ENCODE peak calls at places on chromosome 20, in four cellular contexts. One of them, this sample, is unnamed.

GRCh38 chr20:25686081-25687077 is 10.3 kb downstream of the ZNF337 start:
- DNase-seq in brain microvascular endothelial cell: no peak
- DNase-seq in BE2C: no peak
- DNase-seq in IMR-90: no peak
- DNase-seq in this sample: no peak

GRCh38 chr20:37327748-37328147 is 18.2 kb upstream of the SRC start:
- DNase-seq in IMR-90: peak
- DNase-seq in BE2C: no peak
- DNase-seq in brain microvascular endothelial cell: no peak
- DNase-seq in this sample: peak

GRCh38 chr20:62676976-62677375 is 31.7 kb upstream of the NTSR1 start:
- DNase-seq in BE2C: no peak
- DNase-seq in brain microvascular endothelial cell: no peak
- DNase-seq in IMR-90: no peak
- DNase-seq in this sample: no peak

GRCh38 chr20:47317127-47317895 is 39.2 kb downstream of the ZMYND8 start:
- DNase-seq in brain microvascular endothelial cell: peak
- DNase-seq in BE2C: no peak
- DNase-seq in IMR-90: peak
- DNase-seq in this sample: peak

GRCh38 chr20:25399038-25399430 is 8.4 kb upstream of the ABHD12 start:
- DNase-seq in BE2C: peak
- DNase-seq in IMR-90: peak
- DNase-seq in brain microvascular endothelial cell: peak
- DNase-seq in this sample: peak

GRCh38 chr20:50561379-50562078 is 51.3 kb downstream of the PTPN1 start:
- DNase-seq in BE2C: no peak
- DNase-seq in brain microvascular endothelial cell: peak
- DNase-seq in IMR-90: peak
- DNase-seq in this sample: peak

GRCh38 chr20:58007947-58008346 is 220.5 kb downstream of the ANKRD60 start:
- DNase-seq in BE2C: no peak
- DNase-seq in IMR-90: no peak
- DNase-seq in brain microvascular endothelial cell: no peak
- DNase-seq in this sample: no peak

GRCh38 chr20:9912858-9913434 is 74.1 kb upstream of the PAK5 start:
- DNase-seq in IMR-90: peak
- DNase-seq in brain microvascular endothelial cell: peak
- DNase-seq in BE2C: peak
- DNase-seq in this sample: peak

GRCh38 chr20:19024296-19025035 is 188.0 kb upstream of the SLC24A3 start:
- DNase-seq in IMR-90: no peak
- DNase-seq in BE2C: no peak
- DNase-seq in brain microvascular endothelial cell: no peak
- DNase-seq in this sample: no peak

GRCh38 chr20:19492937-19493336 is 265.1 kb upstream of the RIN2 start:
- DNase-seq in brain microvascular endothelial cell: no peak
- DNase-seq in BE2C: no peak
- DNase-seq in IMR-90: no peak
- DNase-seq in this sample: no peak

GRCh38 chr20:64073476-64074183 is 5.7 kb downstream of the RGS19 start:
- DNase-seq in brain microvascular endothelial cell: no peak
- DNase-seq in BE2C: no peak
- DNase-seq in IMR-90: no peak
- DNase-seq in this sample: no peak

GRCh38 chr20:43936805-43937204 is 22.2 kb downstream of the TOX2 start:
- DNase-seq in BE2C: no peak
- DNase-seq in brain microvascular endothelial cell: no peak
- DNase-seq in IMR-90: no peak
- DNase-seq in this sample: no peak

GRCh38 chr20:54438166-54438565 is 37.2 kb upstream of the DOK5 start:
- DNase-seq in BE2C: no peak
- DNase-seq in IMR-90: no peak
- DNase-seq in brain microvascular endothelial cell: no peak
- DNase-seq in this sample: no peak

GRCh38 chr20:45138451-45139300 is 14.4 kb upstream of the WFDC12 start:
- DNase-seq in BE2C: peak
- DNase-seq in brain microvascular endothelial cell: no peak
- DNase-seq in IMR-90: no peak
- DNase-seq in this sample: peak

GRCh38 chr20:38172344-38172743 is 7.3 kb upstream of the TGM2 start:
- DNase-seq in IMR-90: peak
- DNase-seq in BE2C: no peak
- DNase-seq in brain microvascular endothelial cell: peak
- DNase-seq in this sample: peak

GRCh38 chr20:433300-433975 is 25.3 kb downstream of the RBCK1 start:
- DNase-seq in BE2C: no peak
- DNase-seq in IMR-90: no peak
- DNase-seq in brain microvascular endothelial cell: no peak
- DNase-seq in this sample: no peak

GRCh38 chr20:36311141-36311853 is 5.2 kb downstream of the DLGAP4 start:
- DNase-seq in brain microvascular endothelial cell: no peak
- DNase-seq in BE2C: no peak
- DNase-seq in IMR-90: no peak
- DNase-seq in this sample: peak

GRCh38 chr20:41364967-41365765 is 1.5 kb downstream of the EMILIN3 start:
- DNase-seq in brain microvascular endothelial cell: no peak
- DNase-seq in BE2C: no peak
- DNase-seq in IMR-90: no peak
- DNase-seq in this sample: no peak

GRCh38 chr20:45017281-45017680 is 51.0 kb downstream of the STK4 start:
- DNase-seq in BE2C: no peak
- DNase-seq in IMR-90: no peak
- DNase-seq in brain microvascular endothelial cell: no peak
- DNase-seq in this sample: no peak

GRCh38 chr20:822651-823325 is 10.7 kb upstream of the FAM110A start:
- DNase-seq in IMR-90: no peak
- DNase-seq in BE2C: no peak
- DNase-seq in brain microvascular endothelial cell: no peak
- DNase-seq in this sample: no peak

GRCh38 chr20:24236963-24237362 is 232.5 kb upstream of the SYNDIG1 start:
- DNase-seq in IMR-90: no peak
- DNase-seq in BE2C: no peak
- DNase-seq in brain microvascular endothelial cell: no peak
- DNase-seq in this sample: no peak

GRCh38 chr20:53487453-53487852 is 106.2 kb downstream of the ZNF217 start:
- DNase-seq in IMR-90: no peak
- DNase-seq in brain microvascular endothelial cell: no peak
- DNase-seq in BE2C: no peak
- DNase-seq in this sample: no peak

GRCh38 chr20:34891166-34892062 is 15.0 kb downstream of the ACSS2 start:
- DNase-seq in BE2C: no peak
- DNase-seq in IMR-90: peak
- DNase-seq in brain microvascular endothelial cell: peak
- DNase-seq in this sample: peak

GRCh38 chr20:58795923-58796245 is 54.8 kb downstream of the GNAS-AS1 start:
- DNase-seq in BE2C: no peak
- DNase-seq in brain microvascular endothelial cell: no peak
- DNase-seq in IMR-90: no peak
- DNase-seq in this sample: no peak

GRCh38 chr20:50043573-50044352 is 61.0 kb downstream of the SNAI1 start:
- DNase-seq in IMR-90: no peak
- DNase-seq in BE2C: no peak
- DNase-seq in brain microvascular endothelial cell: no peak
- DNase-seq in this sample: no peak

GRCh38 chr20:11041396-11041795 is 367.6 kb upstream of the JAG1 start:
- DNase-seq in BE2C: no peak
- DNase-seq in brain microvascular endothelial cell: no peak
- DNase-seq in IMR-90: peak
- DNase-seq in this sample: peak

GRCh38 chr20:58084566-58084965 is 143.9 kb downstream of the ANKRD60 start:
- DNase-seq in brain microvascular endothelial cell: no peak
- DNase-seq in IMR-90: no peak
- DNase-seq in BE2C: no peak
- DNase-seq in this sample: no peak

GRCh38 chr20:62405108-62405980 is 1.7 kb downstream of the CABLES2 start:
- DNase-seq in IMR-90: peak
- DNase-seq in BE2C: peak
- DNase-seq in brain microvascular endothelial cell: peak
- DNase-seq in this sample: peak

GRCh38 chr20:64247312-64247627 is 8.3 kb upstream of the PCMTD2 start:
- DNase-seq in brain microvascular endothelial cell: no peak
- DNase-seq in BE2C: no peak
- DNase-seq in IMR-90: no peak
- DNase-seq in this sample: no peak

GRCh38 chr20:35697696-35698297 is 1.4 kb downstream of the NFS1 start:
- DNase-seq in brain microvascular endothelial cell: no peak
- DNase-seq in IMR-90: no peak
- DNase-seq in BE2C: no peak
- DNase-seq in this sample: no peak

GRCh38 chr20:40470313-40471260 is 218.4 kb downstream of the MAFB start:
- DNase-seq in IMR-90: no peak
- DNase-seq in brain microvascular endothelial cell: no peak
- DNase-seq in BE2C: no peak
- DNase-seq in this sample: no peak

GRCh38 chr20:13857961-13858360 is 73.1 kb downstream of the NDUFAF5 start:
- DNase-seq in brain microvascular endothelial cell: no peak
- DNase-seq in BE2C: no peak
- DNase-seq in IMR-90: no peak
- DNase-seq in this sample: no peak

GRCh38 chr20:14264869-14265268 is 72.5 kb downstream of the FLRT3 start:
- DNase-seq in brain microvascular endothelial cell: peak
- DNase-seq in IMR-90: peak
- DNase-seq in BE2C: no peak
- DNase-seq in this sample: peak

GRCh38 chr20:23029324-23029723 is 5.8 kb upstream of the SSTR4 start:
- DNase-seq in IMR-90: no peak
- DNase-seq in brain microvascular endothelial cell: no peak
- DNase-seq in BE2C: no peak
- DNase-seq in this sample: no peak
- TF ChIP-seq CTCF in IMR-90: no peak
- TF ChIP-seq CTCF in brain microvascular endothelial cell: no peak
- TF ChIP-seq CTCF in BE2C: no peak
- TF ChIP-seq CTCF in this sample: no peak

GRCh38 chr20:31712112-31712553 is 10.5 kb downstream of the BCL2L1 start:
- DNase-seq in IMR-90: no peak
- DNase-seq in BE2C: no peak
- DNase-seq in brain microvascular endothelial cell: no peak
- DNase-seq in this sample: peak
- H3K4me3 ChIP-seq in IMR-90: no peak
- H3K4me3 ChIP-seq in BE2C: no peak
- H3K4me3 ChIP-seq in brain microvascular endothelial cell: no peak
- H3K4me3 ChIP-seq in this sample: peak

DNA sequence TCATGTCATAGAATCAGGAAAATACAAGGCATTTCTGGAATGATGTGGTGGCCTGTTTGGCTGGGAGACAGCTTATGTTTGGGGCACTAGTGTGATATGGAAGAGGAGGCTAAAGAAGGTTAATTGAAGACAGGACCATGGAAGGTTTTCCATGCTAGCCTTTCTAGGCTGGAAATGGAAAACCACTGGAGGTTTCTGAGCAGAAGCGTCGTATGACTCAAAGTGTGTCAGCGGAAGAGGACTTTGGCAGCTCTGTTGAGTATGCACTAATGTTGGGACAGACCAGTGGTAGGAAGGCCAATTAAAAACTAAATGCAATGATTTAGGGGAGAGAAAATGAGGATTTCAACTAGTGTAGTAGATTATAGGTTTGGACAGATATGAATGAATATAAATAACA is 413.1 kb downstream of the PLCB1 start:
- DNase-seq in brain microvascular endothelial cell: peak
- DNase-seq in BE2C: no peak
- DNase-seq in IMR-90: peak
- DNase-seq in this sample: peak
- TF ChIP-seq CTCF in brain microvascular endothelial cell: no peak
- TF ChIP-seq CTCF in BE2C: no peak
- TF ChIP-seq CTCF in IMR-90: no peak
- TF ChIP-seq CTCF in this sample: no peak

DNA sequence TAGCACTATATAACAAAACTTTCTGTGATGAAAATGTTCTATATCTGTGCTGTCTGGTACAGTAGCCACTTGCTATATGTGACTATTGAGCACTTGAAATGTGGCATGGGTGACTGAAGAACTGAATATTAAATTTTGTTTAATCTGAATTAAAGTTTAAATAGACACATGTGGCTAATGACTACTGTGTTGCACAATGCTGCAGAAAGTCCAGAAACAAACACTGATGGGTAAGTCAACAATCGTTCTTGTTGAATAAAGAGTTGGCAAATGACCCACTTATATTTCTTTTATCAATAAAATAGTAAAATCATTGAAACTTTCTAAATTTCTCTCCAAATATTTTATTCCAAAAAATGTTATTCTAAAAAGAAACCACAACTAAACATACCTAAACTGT is 81.8 kb downstream of the PROKR2 start:
- DNase-seq in BE2C: no peak
- DNase-seq in brain microvascular endothelial cell: no peak
- DNase-seq in IMR-90: no peak
- DNase-seq in this sample: no peak
- H3K4me3 ChIP-seq in BE2C: no peak
- H3K4me3 ChIP-seq in brain microvascular endothelial cell: no peak
- H3K4me3 ChIP-seq in IMR-90: no peak
- H3K4me3 ChIP-seq in this sample: no peak

DNA sequence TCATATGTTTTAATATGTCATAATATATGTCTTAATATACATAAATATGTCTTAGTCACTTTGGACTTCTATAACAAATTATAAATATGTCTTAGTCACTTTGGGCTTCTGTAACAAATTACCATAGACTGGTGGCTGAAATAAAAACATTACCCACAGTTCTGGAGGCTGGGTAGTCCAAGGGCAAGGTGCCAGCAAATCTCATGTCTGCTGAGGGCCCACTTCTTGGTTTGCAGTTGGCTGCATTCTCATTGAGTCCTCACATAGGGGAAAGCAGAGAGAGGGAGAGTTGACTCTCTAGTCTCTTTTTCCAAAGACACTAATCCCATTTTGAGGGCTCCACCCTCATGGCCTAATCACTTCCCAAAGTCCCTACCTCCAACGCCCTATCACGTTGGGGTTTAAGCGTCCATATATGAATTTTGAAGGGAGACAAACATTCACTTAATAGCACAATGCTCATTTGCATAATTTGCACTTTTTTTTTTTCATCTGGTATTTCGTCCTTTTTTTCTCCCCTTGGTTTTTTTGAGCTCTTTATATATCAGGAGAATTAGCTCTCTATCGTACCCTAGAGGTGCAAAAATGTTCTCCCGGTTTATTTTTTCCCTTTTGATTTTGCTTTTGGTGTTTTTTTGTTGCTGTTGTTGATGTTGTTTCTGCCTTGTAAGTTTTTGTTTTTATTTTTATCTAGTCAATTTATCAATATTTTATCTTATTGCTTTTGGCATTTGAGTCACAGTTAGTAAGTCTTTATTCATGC is 266.4 kb downstream of the PLCB1 start:
- DNase-seq in brain microvascular endothelial cell: no peak
- DNase-seq in IMR-90: no peak
- DNase-seq in BE2C: peak
- DNase-seq in this sample: no peak
- TF ChIP-seq CTCF in brain microvascular endothelial cell: no peak
- TF ChIP-seq CTCF in IMR-90: no peak
- TF ChIP-seq CTCF in BE2C: peak
- TF ChIP-seq CTCF in this sample: no peak

GRCh38 chr20:48923149-48923718 is 1.7 kb downstream of the ARFGEF2 start:
- DNase-seq in IMR-90: no peak
- DNase-seq in brain microvascular endothelial cell: no peak
- DNase-seq in BE2C: no peak
- DNase-seq in this sample: no peak
- H3K4me3 ChIP-seq in IMR-90: no peak
- H3K4me3 ChIP-seq in brain microvascular endothelial cell: no peak
- H3K4me3 ChIP-seq in BE2C: peak
- H3K4me3 ChIP-seq in this sample: peak

This sample was measured in fibroblast of pulmonary artery.